ENCODE peak calls at places on chromosome 11, in eight cellular contexts. A is HCT116, F is K562, J is HepG2, X is H1, Y is endothelial cell of umbilical vein, N is GM23338, L is GM12878. E is an unnamed sample.

GRCh38 chr11:10809373-10810199 is 860 bp upstream of the EIF4G2 start:
- DNase-seq in A (peak; percentile 19), F (peak; percentile 37), J (no peak), X (peak; percentile 80), Y (peak; percentile 80), N (peak; percentile 94), L (no peak), E (no peak)

GRCh38 chr11:30488304-30488998 is 97.7 kb downstream of the MPPED2 start:
- DNase-seq in A (no peak), F (no peak), J (peak; percentile 93), X (no peak), Y (peak; percentile 36), N (no peak), L (no peak), E (no peak)

GRCh38 chr11:6531267-6531752 is 34.2 kb downstream of the DNHD1 start:
- DNase-seq in A (peak; percentile 45), F (peak; percentile 68), J (peak; percentile 31), X (no peak), Y (peak; percentile 75), N (peak; percentile 68), L (peak; percentile 27), E (peak; percentile 18)

GRCh38 chr11:108587109-108587508 is 6.5 kb downstream of the EXPH5 start:
- DNase-seq in A (no peak), F (no peak), J (no peak), X (no peak), Y (no peak), N (no peak), L (no peak), E (no peak)

GRCh38 chr11:723120-723883 is 17.3 kb downstream of the EPS8L2 start:
- DNase-seq in A (no peak), F (no peak), J (peak; percentile 56), X (no peak), Y (peak; percentile 50), N (peak; percentile 73), L (no peak), E (no peak)

GRCh38 chr11:69825941-69826340 is 6.7 kb upstream of the FGF3 start:
- DNase-seq in A (no peak), F (no peak), J (no peak), X (no peak), Y (no peak), N (no peak), L (no peak), E (no peak)

GRCh38 chr11:19673924-19674390 is 38.7 kb upstream of the NAV2 start:
- DNase-seq in A (no peak), F (no peak), J (no peak), X (peak; percentile 54), Y (peak; percentile 23), N (peak; percentile 54), L (no peak), E (no peak)

GRCh38 chr11:12216542-12217422 is 106.4 kb downstream of the MICAL2 start:
- DNase-seq in A (no peak), F (no peak), J (no peak), X (no peak), Y (peak; percentile 48), N (no peak), L (no peak), E (no peak)

GRCh38 chr11:116072133-116072532 is 567.9 kb upstream of the CADM1 start:
- DNase-seq in A (no peak), F (no peak), J (no peak), X (no peak), Y (no peak), N (peak; percentile 48), L (no peak), E (no peak)

GRCh38 chr11:6625156-6625831 is 6.1 kb upstream of the TPP1 start:
- DNase-seq in A (no peak), F (no peak), J (peak; percentile 28), X (no peak), Y (no peak), N (no peak), L (no peak), E (no peak)

GRCh38 chr11:84412862-84413261 is 1126.7 kb upstream of the CCDC90B start:
- DNase-seq in A (no peak), F (no peak), J (no peak), X (no peak), Y (no peak), N (no peak), L (no peak), E (no peak)

GRCh38 chr11:118148240-118148639 is 4.4 kb downstream of the SCN4B start:
- DNase-seq in A (no peak), F (no peak), J (peak; percentile 7), X (no peak), Y (no peak), N (no peak), L (no peak), E (no peak)
- TF ChIP-seq EZH2 in A (no peak), F (no peak), J (no peak), X (no peak), Y (no peak), N (no peak), L (no peak), E (no peak)

GRCh38 chr11:62593434-62594044 is 2.2 kb upstream of the TUT1 start:
- DNase-seq in A (no peak), F (peak; percentile 49), J (peak; percentile 59), X (peak; percentile 88), Y (peak; percentile 73), N (peak; percentile 93), L (no peak), E (no peak)
- TF ChIP-seq POLR2AphosphoS5 in A (no peak), F (no peak), J (no peak), X (peak; percentile 43), Y (peak; percentile 20), N (no peak), L (no peak), E (no peak)

DNA sequence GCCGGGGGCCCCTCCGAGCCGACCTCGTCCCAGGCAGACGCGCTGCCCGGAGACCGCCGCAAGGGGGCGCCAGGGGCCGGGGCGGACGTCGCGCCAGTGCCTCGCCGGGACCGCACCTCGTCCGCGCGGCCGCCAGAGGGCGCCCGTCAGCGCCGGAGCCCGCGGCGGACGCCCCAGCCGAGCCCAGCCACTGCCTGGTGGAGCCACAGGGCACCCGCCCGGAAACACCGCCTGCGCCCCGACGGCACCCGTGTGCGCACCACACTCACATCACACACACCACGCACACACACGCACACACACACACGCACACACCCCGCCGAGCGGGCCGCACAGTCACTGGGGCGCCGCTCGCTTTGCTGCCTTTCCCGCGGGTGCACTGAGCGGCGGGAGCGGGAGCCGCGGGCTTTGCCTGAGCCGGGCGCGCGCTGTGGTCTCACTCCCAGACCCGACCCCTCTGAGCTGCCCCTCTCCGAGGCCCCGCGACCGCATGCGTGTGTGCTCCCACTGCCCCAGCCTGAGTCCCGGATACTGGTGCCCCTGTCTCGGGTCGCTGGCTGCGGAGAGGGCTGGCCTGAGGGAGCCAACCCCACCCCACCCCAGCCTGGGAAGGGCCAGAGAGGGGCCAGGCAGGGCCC is 449.3 kb downstream of the OPCML start:
- DNase-seq in A (no peak), F (peak; percentile 81), J (peak; percentile 12), X (peak; percentile 95), Y (peak; percentile 45), N (peak; percentile 83), L (no peak), E (no peak)
- TF ChIP-seq EZH2 in A (no peak), F (no peak), J (no peak), X (no peak), Y (no peak), N (no peak), L (no peak), E (no peak)

GRCh38 chr11:65503923-65504670 is 5.3 kb downstream of the MALAT1 start:
- DNase-seq in A (no peak), F (peak; percentile 24), J (no peak), X (no peak), Y (peak; percentile 50), N (no peak), L (no peak), E (no peak)
- TF ChIP-seq POLR2AphosphoS5 in A (peak; percentile 38), F (peak; percentile 95), J (no peak), X (peak; percentile 91), Y (peak; percentile 29), N (no peak), L (peak; percentile 86), E (peak; percentile 39)